ENCODE peak calls at places on chromosomes 16 and 17, in nine cellular contexts. One of them, this sample, is unnamed.

GRCh38 chr17:71496552-71496951 is 624.3 kb upstream of the SOX9 start:
- DNase-seq in GM23338: no peak
- DNase-seq in stimulated activated effector memory CD8-positive, alpha-beta T cell treated with anti-CD3 and anti-CD28 coated beads, Interleukin-12 subunit alpha, Interleukin-12 subunit beta, amount 100 ng/mL, for 72 hours: no peak
- DNase-seq in lower leg skin: no peak
- DNase-seq in GM13976: no peak
- DNase-seq in activated CD8-positive, alpha-beta memory T cell treated with anti-CD3 and anti-CD28 coated beads for 4 hours: no peak
- DNase-seq in iris pigment epithelial cell: peak
- DNase-seq in esophagus squamous epithelium: no peak
- DNase-seq in A172: no peak
- DNase-seq in this sample: no peak

GRCh38 chr17:1455291-1455747 is 713 bp downstream of the CRK start:
- DNase-seq in GM23338: peak
- DNase-seq in stimulated activated effector memory CD8-positive, alpha-beta T cell treated with anti-CD3 and anti-CD28 coated beads, Interleukin-12 subunit alpha, Interleukin-12 subunit beta, amount 100 ng/mL, for 72 hours: peak
- DNase-seq in lower leg skin: peak
- DNase-seq in GM13976: peak
- DNase-seq in activated CD8-positive, alpha-beta memory T cell treated with anti-CD3 and anti-CD28 coated beads for 4 hours: peak
- DNase-seq in iris pigment epithelial cell: peak
- DNase-seq in esophagus squamous epithelium: no peak
- DNase-seq in A172: peak
- DNase-seq in this sample: peak

GRCh38 chr17:74862108-74862901 is 2.6 kb upstream of the GRIN2C start:
- DNase-seq in GM23338: peak
- DNase-seq in stimulated activated effector memory CD8-positive, alpha-beta T cell treated with anti-CD3 and anti-CD28 coated beads, Interleukin-12 subunit alpha, Interleukin-12 subunit beta, amount 100 ng/mL, for 72 hours: peak
- DNase-seq in lower leg skin: no peak
- DNase-seq in GM13976: peak
- DNase-seq in activated CD8-positive, alpha-beta memory T cell treated with anti-CD3 and anti-CD28 coated beads for 4 hours: peak
- DNase-seq in iris pigment epithelial cell: peak
- DNase-seq in esophagus squamous epithelium: no peak
- DNase-seq in A172: no peak
- DNase-seq in this sample: peak

GRCh38 chr17:55402374-55402773 is 19.3 kb downstream of the MMD start:
- DNase-seq in GM23338: no peak
- DNase-seq in stimulated activated effector memory CD8-positive, alpha-beta T cell treated with anti-CD3 and anti-CD28 coated beads, Interleukin-12 subunit alpha, Interleukin-12 subunit beta, amount 100 ng/mL, for 72 hours: no peak
- DNase-seq in lower leg skin: no peak
- DNase-seq in GM13976: no peak
- DNase-seq in activated CD8-positive, alpha-beta memory T cell treated with anti-CD3 and anti-CD28 coated beads for 4 hours: no peak
- DNase-seq in iris pigment epithelial cell: peak
- DNase-seq in esophagus squamous epithelium: no peak
- DNase-seq in A172: peak
- DNase-seq in this sample: no peak

GRCh38 chr16:75333770-75334169 is 82.3 kb upstream of the BCAR1 start:
- DNase-seq in GM23338: no peak
- DNase-seq in stimulated activated effector memory CD8-positive, alpha-beta T cell treated with anti-CD3 and anti-CD28 coated beads, Interleukin-12 subunit alpha, Interleukin-12 subunit beta, amount 100 ng/mL, for 72 hours: no peak
- DNase-seq in lower leg skin: no peak
- DNase-seq in GM13976: no peak
- DNase-seq in activated CD8-positive, alpha-beta memory T cell treated with anti-CD3 and anti-CD28 coated beads for 4 hours: no peak
- DNase-seq in iris pigment epithelial cell: no peak
- DNase-seq in esophagus squamous epithelium: no peak
- DNase-seq in A172: no peak
- DNase-seq in this sample: no peak

GRCh38 chr17:69448431-69449102 is 34.1 kb downstream of the MAP2K6 start:
- DNase-seq in GM23338: peak
- DNase-seq in stimulated activated effector memory CD8-positive, alpha-beta T cell treated with anti-CD3 and anti-CD28 coated beads, Interleukin-12 subunit alpha, Interleukin-12 subunit beta, amount 100 ng/mL, for 72 hours: no peak
- DNase-seq in lower leg skin: no peak
- DNase-seq in GM13976: no peak
- DNase-seq in activated CD8-positive, alpha-beta memory T cell treated with anti-CD3 and anti-CD28 coated beads for 4 hours: no peak
- DNase-seq in iris pigment epithelial cell: peak
- DNase-seq in esophagus squamous epithelium: no peak
- DNase-seq in A172: no peak
- DNase-seq in this sample: peak

GRCh38 chr17:43125967-43126910 is 1.1 kb upstream of the BRCA1 start:
- DNase-seq in GM23338: peak
- DNase-seq in stimulated activated effector memory CD8-positive, alpha-beta T cell treated with anti-CD3 and anti-CD28 coated beads, Interleukin-12 subunit alpha, Interleukin-12 subunit beta, amount 100 ng/mL, for 72 hours: peak
- DNase-seq in lower leg skin: no peak
- DNase-seq in GM13976: no peak
- DNase-seq in activated CD8-positive, alpha-beta memory T cell treated with anti-CD3 and anti-CD28 coated beads for 4 hours: no peak
- DNase-seq in iris pigment epithelial cell: no peak
- DNase-seq in esophagus squamous epithelium: no peak
- DNase-seq in A172: no peak
- DNase-seq in this sample: peak

GRCh38 chr16:48158296-48158695 is 2.5 kb upstream of the ABCC12 start:
- DNase-seq in GM23338: no peak
- DNase-seq in stimulated activated effector memory CD8-positive, alpha-beta T cell treated with anti-CD3 and anti-CD28 coated beads, Interleukin-12 subunit alpha, Interleukin-12 subunit beta, amount 100 ng/mL, for 72 hours: peak
- DNase-seq in lower leg skin: no peak
- DNase-seq in GM13976: peak
- DNase-seq in activated CD8-positive, alpha-beta memory T cell treated with anti-CD3 and anti-CD28 coated beads for 4 hours: peak
- DNase-seq in iris pigment epithelial cell: peak
- DNase-seq in esophagus squamous epithelium: no peak
- DNase-seq in A172: peak
- DNase-seq in this sample: no peak

GRCh38 chr16:11328172-11329079 is 16.8 kb upstream of the RMI2 start:
- DNase-seq in GM23338: peak
- DNase-seq in stimulated activated effector memory CD8-positive, alpha-beta T cell treated with anti-CD3 and anti-CD28 coated beads, Interleukin-12 subunit alpha, Interleukin-12 subunit beta, amount 100 ng/mL, for 72 hours: peak
- DNase-seq in lower leg skin: peak
- DNase-seq in GM13976: peak
- DNase-seq in activated CD8-positive, alpha-beta memory T cell treated with anti-CD3 and anti-CD28 coated beads for 4 hours: peak
- DNase-seq in iris pigment epithelial cell: peak
- DNase-seq in esophagus squamous epithelium: peak
- DNase-seq in A172: peak
- DNase-seq in this sample: peak

GRCh38 chr17:9890124-9890523 is 14.9 kb downstream of the RCVRN start:
- DNase-seq in GM23338: peak
- DNase-seq in stimulated activated effector memory CD8-positive, alpha-beta T cell treated with anti-CD3 and anti-CD28 coated beads, Interleukin-12 subunit alpha, Interleukin-12 subunit beta, amount 100 ng/mL, for 72 hours: no peak
- DNase-seq in lower leg skin: no peak
- DNase-seq in GM13976: peak
- DNase-seq in activated CD8-positive, alpha-beta memory T cell treated with anti-CD3 and anti-CD28 coated beads for 4 hours: no peak
- DNase-seq in iris pigment epithelial cell: peak
- DNase-seq in esophagus squamous epithelium: no peak
- DNase-seq in A172: peak
- DNase-seq in this sample: peak

GRCh38 chr16:87099001-87099740 is 218.0 kb downstream of the C16orf95 start:
- DNase-seq in GM23338: no peak
- DNase-seq in stimulated activated effector memory CD8-positive, alpha-beta T cell treated with anti-CD3 and anti-CD28 coated beads, Interleukin-12 subunit alpha, Interleukin-12 subunit beta, amount 100 ng/mL, for 72 hours: no peak
- DNase-seq in lower leg skin: no peak
- DNase-seq in GM13976: no peak
- DNase-seq in activated CD8-positive, alpha-beta memory T cell treated with anti-CD3 and anti-CD28 coated beads for 4 hours: no peak
- DNase-seq in iris pigment epithelial cell: no peak
- DNase-seq in esophagus squamous epithelium: no peak
- DNase-seq in A172: no peak
- DNase-seq in this sample: no peak

GRCh38 chr16:53234836-53235235 is 180.0 kb downstream of the CHD9 start:
- DNase-seq in GM23338: no peak
- DNase-seq in stimulated activated effector memory CD8-positive, alpha-beta T cell treated with anti-CD3 and anti-CD28 coated beads, Interleukin-12 subunit alpha, Interleukin-12 subunit beta, amount 100 ng/mL, for 72 hours: no peak
- DNase-seq in lower leg skin: no peak
- DNase-seq in GM13976: no peak
- DNase-seq in activated CD8-positive, alpha-beta memory T cell treated with anti-CD3 and anti-CD28 coated beads for 4 hours: no peak
- DNase-seq in iris pigment epithelial cell: no peak
- DNase-seq in esophagus squamous epithelium: no peak
- DNase-seq in A172: no peak
- DNase-seq in this sample: no peak

GRCh38 chr17:39668141-39668924 is at the start of gene PNMT:
- DNase-seq in GM23338: peak
- DNase-seq in stimulated activated effector memory CD8-positive, alpha-beta T cell treated with anti-CD3 and anti-CD28 coated beads, Interleukin-12 subunit alpha, Interleukin-12 subunit beta, amount 100 ng/mL, for 72 hours: peak
- DNase-seq in lower leg skin: no peak
- DNase-seq in GM13976: peak
- DNase-seq in activated CD8-positive, alpha-beta memory T cell treated with anti-CD3 and anti-CD28 coated beads for 4 hours: peak
- DNase-seq in iris pigment epithelial cell: peak
- DNase-seq in esophagus squamous epithelium: no peak
- DNase-seq in A172: no peak
- DNase-seq in this sample: peak

GRCh38 chr17:20955437-20956323 is 87.1 kb downstream of the USP22 start:
- DNase-seq in GM23338: no peak
- DNase-seq in stimulated activated effector memory CD8-positive, alpha-beta T cell treated with anti-CD3 and anti-CD28 coated beads, Interleukin-12 subunit alpha, Interleukin-12 subunit beta, amount 100 ng/mL, for 72 hours: no peak
- DNase-seq in lower leg skin: no peak
- DNase-seq in GM13976: no peak
- DNase-seq in activated CD8-positive, alpha-beta memory T cell treated with anti-CD3 and anti-CD28 coated beads for 4 hours: no peak
- DNase-seq in iris pigment epithelial cell: peak
- DNase-seq in esophagus squamous epithelium: no peak
- DNase-seq in A172: peak
- DNase-seq in this sample: no peak

GRCh38 chr16:85569615-85570212 is 43.4 kb upstream of the GSE1 start:
- DNase-seq in GM23338: peak
- DNase-seq in stimulated activated effector memory CD8-positive, alpha-beta T cell treated with anti-CD3 and anti-CD28 coated beads, Interleukin-12 subunit alpha, Interleukin-12 subunit beta, amount 100 ng/mL, for 72 hours: peak
- DNase-seq in lower leg skin: no peak
- DNase-seq in GM13976: peak
- DNase-seq in activated CD8-positive, alpha-beta memory T cell treated with anti-CD3 and anti-CD28 coated beads for 4 hours: no peak
- DNase-seq in iris pigment epithelial cell: peak
- DNase-seq in esophagus squamous epithelium: no peak
- DNase-seq in A172: no peak
- DNase-seq in this sample: no peak

GRCh38 chr17:77963441-77963840 is 4.9 kb downstream of the TNRC6C start:
- DNase-seq in GM23338: no peak
- DNase-seq in stimulated activated effector memory CD8-positive, alpha-beta T cell treated with anti-CD3 and anti-CD28 coated beads, Interleukin-12 subunit alpha, Interleukin-12 subunit beta, amount 100 ng/mL, for 72 hours: peak
- DNase-seq in lower leg skin: no peak
- DNase-seq in GM13976: no peak
- DNase-seq in activated CD8-positive, alpha-beta memory T cell treated with anti-CD3 and anti-CD28 coated beads for 4 hours: no peak
- DNase-seq in iris pigment epithelial cell: peak
- DNase-seq in esophagus squamous epithelium: no peak
- DNase-seq in A172: peak
- DNase-seq in this sample: no peak

GRCh38 chr16:74216319-74216718 is 80.3 kb upstream of the PSMD7 start:
- DNase-seq in GM23338: no peak
- DNase-seq in stimulated activated effector memory CD8-positive, alpha-beta T cell treated with anti-CD3 and anti-CD28 coated beads, Interleukin-12 subunit alpha, Interleukin-12 subunit beta, amount 100 ng/mL, for 72 hours: no peak
- DNase-seq in lower leg skin: no peak
- DNase-seq in GM13976: no peak
- DNase-seq in activated CD8-positive, alpha-beta memory T cell treated with anti-CD3 and anti-CD28 coated beads for 4 hours: no peak
- DNase-seq in iris pigment epithelial cell: peak
- DNase-seq in esophagus squamous epithelium: no peak
- DNase-seq in A172: no peak
- DNase-seq in this sample: no peak

GRCh38 chr16:73000020-73000906 is 47.7 kb downstream of the ZFHX3 start:
- DNase-seq in GM23338: no peak
- DNase-seq in stimulated activated effector memory CD8-positive, alpha-beta T cell treated with anti-CD3 and anti-CD28 coated beads, Interleukin-12 subunit alpha, Interleukin-12 subunit beta, amount 100 ng/mL, for 72 hours: no peak
- DNase-seq in lower leg skin: peak
- DNase-seq in GM13976: no peak
- DNase-seq in activated CD8-positive, alpha-beta memory T cell treated with anti-CD3 and anti-CD28 coated beads for 4 hours: no peak
- DNase-seq in iris pigment epithelial cell: peak
- DNase-seq in esophagus squamous epithelium: no peak
- DNase-seq in A172: no peak
- DNase-seq in this sample: no peak

GRCh38 chr17:49117581-49118230 is 14.9 kb upstream of the B4GALNT2 start:
- DNase-seq in GM23338: no peak
- DNase-seq in stimulated activated effector memory CD8-positive, alpha-beta T cell treated with anti-CD3 and anti-CD28 coated beads, Interleukin-12 subunit alpha, Interleukin-12 subunit beta, amount 100 ng/mL, for 72 hours: no peak
- DNase-seq in lower leg skin: no peak
- DNase-seq in GM13976: no peak
- DNase-seq in activated CD8-positive, alpha-beta memory T cell treated with anti-CD3 and anti-CD28 coated beads for 4 hours: no peak
- DNase-seq in iris pigment epithelial cell: no peak
- DNase-seq in esophagus squamous epithelium: no peak
- DNase-seq in A172: no peak
- DNase-seq in this sample: no peak

GRCh38 chr17:62083651-62084050 is 18.6 kb upstream of the MED13 start:
- DNase-seq in GM23338: no peak
- DNase-seq in stimulated activated effector memory CD8-positive, alpha-beta T cell treated with anti-CD3 and anti-CD28 coated beads, Interleukin-12 subunit alpha, Interleukin-12 subunit beta, amount 100 ng/mL, for 72 hours: no peak
- DNase-seq in lower leg skin: no peak
- DNase-seq in GM13976: no peak
- DNase-seq in activated CD8-positive, alpha-beta memory T cell treated with anti-CD3 and anti-CD28 coated beads for 4 hours: no peak
- DNase-seq in iris pigment epithelial cell: no peak
- DNase-seq in esophagus squamous epithelium: no peak
- DNase-seq in A172: no peak
- DNase-seq in this sample: no peak

GRCh38 chr17:1997587-1998425 is 27.3 kb downstream of the RTN4RL1 start:
- DNase-seq in GM23338: peak
- DNase-seq in stimulated activated effector memory CD8-positive, alpha-beta T cell treated with anti-CD3 and anti-CD28 coated beads, Interleukin-12 subunit alpha, Interleukin-12 subunit beta, amount 100 ng/mL, for 72 hours: no peak
- DNase-seq in lower leg skin: no peak
- DNase-seq in GM13976: no peak
- DNase-seq in activated CD8-positive, alpha-beta memory T cell treated with anti-CD3 and anti-CD28 coated beads for 4 hours: no peak
- DNase-seq in iris pigment epithelial cell: no peak
- DNase-seq in esophagus squamous epithelium: no peak
- DNase-seq in A172: no peak
- DNase-seq in this sample: peak

GRCh38 chr16:86052115-86052670 is 153.2 kb downstream of the IRF8 start:
- DNase-seq in GM23338: no peak
- DNase-seq in stimulated activated effector memory CD8-positive, alpha-beta T cell treated with anti-CD3 and anti-CD28 coated beads, Interleukin-12 subunit alpha, Interleukin-12 subunit beta, amount 100 ng/mL, for 72 hours: no peak
- DNase-seq in lower leg skin: no peak
- DNase-seq in GM13976: no peak
- DNase-seq in activated CD8-positive, alpha-beta memory T cell treated with anti-CD3 and anti-CD28 coated beads for 4 hours: no peak
- DNase-seq in iris pigment epithelial cell: no peak
- DNase-seq in esophagus squamous epithelium: no peak
- DNase-seq in A172: no peak
- DNase-seq in this sample: no peak

GRCh38 chr16:85753559-85753958 is 2.7 kb upstream of the C16orf74 start:
- DNase-seq in GM23338: no peak
- DNase-seq in stimulated activated effector memory CD8-positive, alpha-beta T cell treated with anti-CD3 and anti-CD28 coated beads, Interleukin-12 subunit alpha, Interleukin-12 subunit beta, amount 100 ng/mL, for 72 hours: no peak
- DNase-seq in lower leg skin: no peak
- DNase-seq in GM13976: no peak
- DNase-seq in activated CD8-positive, alpha-beta memory T cell treated with anti-CD3 and anti-CD28 coated beads for 4 hours: no peak
- DNase-seq in iris pigment epithelial cell: no peak
- DNase-seq in esophagus squamous epithelium: no peak
- DNase-seq in A172: no peak
- DNase-seq in this sample: no peak

GRCh38 chr17:46792071-46792470 is 26.4 kb downstream of the WNT3 start:
- DNase-seq in GM23338: no peak
- DNase-seq in stimulated activated effector memory CD8-positive, alpha-beta T cell treated with anti-CD3 and anti-CD28 coated beads, Interleukin-12 subunit alpha, Interleukin-12 subunit beta, amount 100 ng/mL, for 72 hours: no peak
- DNase-seq in lower leg skin: no peak
- DNase-seq in GM13976: no peak
- DNase-seq in activated CD8-positive, alpha-beta memory T cell treated with anti-CD3 and anti-CD28 coated beads for 4 hours: no peak
- DNase-seq in iris pigment epithelial cell: no peak
- DNase-seq in esophagus squamous epithelium: no peak
- DNase-seq in A172: no peak
- DNase-seq in this sample: no peak

GRCh38 chr16:84482001-84482891 is 22.2 kb downstream of the MEAK7 start:
- DNase-seq in GM23338: no peak
- DNase-seq in stimulated activated effector memory CD8-positive, alpha-beta T cell treated with anti-CD3 and anti-CD28 coated beads, Interleukin-12 subunit alpha, Interleukin-12 subunit beta, amount 100 ng/mL, for 72 hours: no peak
- DNase-seq in lower leg skin: no peak
- DNase-seq in GM13976: no peak
- DNase-seq in activated CD8-positive, alpha-beta memory T cell treated with anti-CD3 and anti-CD28 coated beads for 4 hours: no peak
- DNase-seq in iris pigment epithelial cell: no peak
- DNase-seq in esophagus squamous epithelium: no peak
- DNase-seq in A172: no peak
- DNase-seq in this sample: peak

GRCh38 chr17:7884581-7885356 is 3.8 kb upstream of the CHD3 start:
- DNase-seq in GM23338: peak
- DNase-seq in stimulated activated effector memory CD8-positive, alpha-beta T cell treated with anti-CD3 and anti-CD28 coated beads, Interleukin-12 subunit alpha, Interleukin-12 subunit beta, amount 100 ng/mL, for 72 hours: peak
- DNase-seq in lower leg skin: no peak
- DNase-seq in GM13976: peak
- DNase-seq in activated CD8-positive, alpha-beta memory T cell treated with anti-CD3 and anti-CD28 coated beads for 4 hours: peak
- DNase-seq in iris pigment epithelial cell: no peak
- DNase-seq in esophagus squamous epithelium: no peak
- DNase-seq in A172: no peak
- DNase-seq in this sample: no peak

GRCh38 chr17:35519442-35519841 is 18.0 kb downstream of the SLFN12L start:
- DNase-seq in GM23338: no peak
- DNase-seq in stimulated activated effector memory CD8-positive, alpha-beta T cell treated with anti-CD3 and anti-CD28 coated beads, Interleukin-12 subunit alpha, Interleukin-12 subunit beta, amount 100 ng/mL, for 72 hours: peak
- DNase-seq in lower leg skin: no peak
- DNase-seq in GM13976: no peak
- DNase-seq in activated CD8-positive, alpha-beta memory T cell treated with anti-CD3 and anti-CD28 coated beads for 4 hours: no peak
- DNase-seq in iris pigment epithelial cell: no peak
- DNase-seq in esophagus squamous epithelium: no peak
- DNase-seq in A172: no peak
- DNase-seq in this sample: no peak

GRCh38 chr16:57863434-57864160 is 61.3 kb upstream of the KIFC3 start:
- DNase-seq in GM23338: peak
- DNase-seq in stimulated activated effector memory CD8-positive, alpha-beta T cell treated with anti-CD3 and anti-CD28 coated beads, Interleukin-12 subunit alpha, Interleukin-12 subunit beta, amount 100 ng/mL, for 72 hours: no peak
- DNase-seq in lower leg skin: peak
- DNase-seq in GM13976: no peak
- DNase-seq in activated CD8-positive, alpha-beta memory T cell treated with anti-CD3 and anti-CD28 coated beads for 4 hours: no peak
- DNase-seq in iris pigment epithelial cell: peak
- DNase-seq in esophagus squamous epithelium: no peak
- DNase-seq in A172: peak
- DNase-seq in this sample: peak

GRCh38 chr17:17364338-17364667 is 61.1 kb downstream of the NT5M start:
- DNase-seq in GM23338: no peak
- DNase-seq in stimulated activated effector memory CD8-positive, alpha-beta T cell treated with anti-CD3 and anti-CD28 coated beads, Interleukin-12 subunit alpha, Interleukin-12 subunit beta, amount 100 ng/mL, for 72 hours: no peak
- DNase-seq in lower leg skin: no peak
- DNase-seq in GM13976: no peak
- DNase-seq in activated CD8-positive, alpha-beta memory T cell treated with anti-CD3 and anti-CD28 coated beads for 4 hours: no peak
- DNase-seq in iris pigment epithelial cell: no peak
- DNase-seq in esophagus squamous epithelium: no peak
- DNase-seq in A172: no peak
- DNase-seq in this sample: no peak

GRCh38 chr16:20385844-20386832 is 18.4 kb downstream of the PDILT start:
- DNase-seq in GM23338: peak
- DNase-seq in stimulated activated effector memory CD8-positive, alpha-beta T cell treated with anti-CD3 and anti-CD28 coated beads, Interleukin-12 subunit alpha, Interleukin-12 subunit beta, amount 100 ng/mL, for 72 hours: peak
- DNase-seq in lower leg skin: peak
- DNase-seq in GM13976: peak
- DNase-seq in activated CD8-positive, alpha-beta memory T cell treated with anti-CD3 and anti-CD28 coated beads for 4 hours: no peak
- DNase-seq in iris pigment epithelial cell: peak
- DNase-seq in esophagus squamous epithelium: no peak
- DNase-seq in A172: peak
- DNase-seq in this sample: peak

GRCh38 chr17:77160032-77160876 is 19.5 kb downstream of the SEC14L1 start:
- DNase-seq in GM23338: no peak
- DNase-seq in stimulated activated effector memory CD8-positive, alpha-beta T cell treated with anti-CD3 and anti-CD28 coated beads, Interleukin-12 subunit alpha, Interleukin-12 subunit beta, amount 100 ng/mL, for 72 hours: no peak
- DNase-seq in lower leg skin: no peak
- DNase-seq in GM13976: no peak
- DNase-seq in activated CD8-positive, alpha-beta memory T cell treated with anti-CD3 and anti-CD28 coated beads for 4 hours: no peak
- DNase-seq in iris pigment epithelial cell: no peak
- DNase-seq in esophagus squamous epithelium: no peak
- DNase-seq in A172: no peak
- DNase-seq in this sample: no peak

This sample was measured in WTC11.